ENCODE peak calls at places on chromosome 15, in six cellular contexts. L, C, E, Q, M and F are unnamed samples.
A peak's percentile ranks its signal among the peaks of the same experiment; 100 is the strongest.

GRCh38 chr15:48627260-48627969 is 18.1 kb downstream of the FBN1 start:
- DNase-seq in M (no peak), E (peak; percentile 82), Q (no peak), L (no peak), C (no peak), F (no peak)

GRCh38 chr15:87702270-87702669 is 554.3 kb downstream of the NTRK3 start:
- DNase-seq in Q (no peak), M (no peak), E (no peak), C (no peak), L (no peak), F (no peak)

GRCh38 chr15:62500325-62500724 is 335.2 kb upstream of the C2CD4B start:
- DNase-seq in Q (no peak), M (no peak), L (no peak), C (no peak), E (no peak), F (no peak)

GRCh38 chr15:47194718-47195117 is 522.6 kb upstream of the SEMA6D start:
- DNase-seq in C (peak; percentile 59), M (peak; percentile 11), E (peak; percentile 20), Q (no peak), L (no peak), F (no peak)

GRCh38 chr15:87031545-87032230 is 952.0 kb downstream of the AGBL1 start:
- DNase-seq in M (no peak), E (peak; percentile 55), Q (no peak), L (no peak), C (no peak), F (no peak)

GRCh38 chr15:64125978-64126377 is 25.6 kb upstream of the SNX22 start:
- DNase-seq in M (no peak), Q (no peak), E (no peak), C (no peak), L (no peak), F (no peak)

GRCh38 chr15:94235681-94236080 is 4.3 kb downstream of the MCTP2 start:
- DNase-seq in C (no peak), E (no peak), Q (no peak), L (no peak), M (no peak), F (no peak)

GRCh38 chr15:98292442-98293240 is 332.1 kb downstream of the ARRDC4 start:
- DNase-seq in E (peak; percentile 20), M (peak; percentile 42), L (peak; percentile 12), Q (no peak), C (peak; percentile 81), F (no peak)

GRCh38 chr15:74318376-74319137 is 48.9 kb downstream of the CYP11A1 start:
- DNase-seq in Q (no peak), M (no peak), L (peak; percentile 73), E (no peak), C (peak; percentile 50), F (no peak)

GRCh38 chr15:94286581-94286980 is 55.2 kb downstream of the MCTP2 start:
- DNase-seq in Q (no peak), L (no peak), C (no peak), M (peak; percentile 89), E (no peak), F (no peak)

GRCh38 chr15:31369716-31370115 is 43.1 kb downstream of the KLF13 start:
- DNase-seq in E (no peak), M (no peak), Q (no peak), L (no peak), C (peak; percentile 32), F (no peak)
- H3K27ac ChIP-seq in E (no peak overlapping the region), M (no peak overlapping the region), Q (peak overlapping the region; percentile 60), L (peak overlapping the region; percentile 93), C (no peak overlapping the region), F (peak overlapping the region; percentile 20)

GRCh38 chr15:77032052-77032646 is 37.2 kb downstream of the PSTPIP1 start:
- DNase-seq in L (no peak), M (no peak), E (no peak), C (no peak), Q (no peak), F (no peak)

GRCh38 chr15:77033729-77034619 is 36.9 kb downstream of the TSPAN3 start:
- DNase-seq in M (no peak), C (no peak), E (no peak), L (no peak), Q (no peak), F (no peak)

GRCh38 chr15:77033417-77033728 is 37.5 kb downstream of the TSPAN3 start:
- DNase-seq in C (no peak), M (no peak), E (no peak), Q (no peak), L (no peak), F (no peak)

GRCh38 chr15:77031376-77032050 is 36.6 kb downstream of the PSTPIP1 start:
- DNase-seq in L (no peak), E (no peak), C (no peak), M (peak; percentile 67), Q (no peak), F (no peak)

DNA sequence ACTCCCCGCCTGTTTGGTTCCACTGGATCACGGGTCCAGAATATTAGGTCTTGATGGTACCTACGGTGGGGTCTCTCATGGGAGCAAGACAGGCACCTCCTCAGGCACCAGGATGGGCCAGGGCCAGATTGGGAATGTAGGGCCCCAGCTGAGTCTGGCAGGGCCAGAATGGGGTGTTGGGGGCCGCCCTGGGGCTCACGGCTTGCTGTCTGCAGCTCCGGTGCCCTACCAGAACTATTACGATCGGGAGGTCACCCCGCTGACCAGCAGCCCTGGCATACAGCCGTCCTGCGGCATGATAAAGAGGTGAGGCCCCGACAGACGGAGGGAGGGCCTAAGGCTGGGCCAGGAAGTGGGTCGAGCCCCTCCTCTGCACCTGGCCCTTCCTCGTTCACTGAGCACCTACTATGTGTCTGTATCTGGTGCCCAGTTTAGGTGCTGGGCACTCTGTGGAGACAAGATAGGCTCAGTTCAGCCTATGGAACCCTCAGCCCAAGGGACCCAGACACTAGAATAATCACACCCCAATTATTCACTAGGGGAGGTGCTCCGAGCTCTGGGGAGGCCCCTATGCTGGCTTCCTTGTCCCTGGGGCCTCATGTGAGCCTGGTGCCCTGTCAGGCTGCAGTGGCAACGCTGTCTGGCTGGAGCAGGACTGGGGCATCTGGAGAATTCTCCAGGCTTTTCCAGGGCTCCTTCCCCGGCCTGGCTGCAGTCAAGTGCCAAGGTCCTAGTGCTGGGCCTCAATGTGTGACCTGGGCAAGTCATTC is 37.9 kb downstream of the PSTPIP1 start:
- DNase-seq in L (no peak), E (no peak), Q (no peak), C (no peak), M (no peak), F (no peak)
- H3K27ac ChIP-seq in L (no peak overlapping the region), E (no peak overlapping the region), Q (no peak overlapping the region), C (no peak overlapping the region), M (no peak overlapping the region), F (no peak overlapping the region)

GRCh38 chr15:90465140-90465929 is 64.4 kb upstream of the CRTC3 start:
- DNase-seq in Q (no peak), C (no peak), E (no peak), L (no peak), M (no peak), F (no peak)
- H3K27ac ChIP-seq in Q (no peak overlapping the region), C (no peak overlapping the region), E (no peak overlapping the region), L (peak overlapping the region; percentile 88), M (no peak overlapping the region), F (peak overlapping the region; percentile 99)

GRCh38 chr15:31341036-31341435 is 14.4 kb downstream of the KLF13 start:
- DNase-seq in C (no peak), L (no peak), Q (no peak), E (no peak), M (no peak), F (no peak)
- H3K27ac ChIP-seq in C (no peak overlapping the region), L (no peak overlapping the region), Q (peak overlapping the region; percentile 86), E (no peak overlapping the region), M (peak overlapping the region; percentile 30), F (peak overlapping the region; percentile 91)